ENCODE peak calls at places on chromosomes 7 and 10, in four cellular contexts. F, V, M and J are unnamed samples.

GRCh38 chr10:35217458-35217857 is 90.8 kb downstream of the CREM start:
- DNase-seq in M (no peak), F (no peak), V (no peak), J (no peak)

GRCh38 chr7:16644987-16645592 is 464 bp downstream of the ANKMY2 start:
- DNase-seq in F (no peak), V (no peak), M (no peak), J (peak)

GRCh38 chr7:7821517-7821916 is 103.1 kb upstream of the RPA3 start:
- DNase-seq in V (no peak), F (no peak), M (no peak), J (no peak)

GRCh38 chr7:27130540-27131389 is at the start of gene HOXA4:
- DNase-seq in F (no peak), M (no peak), V (peak), J (peak)

GRCh38 chr7:88020953-88021650 is 87.1 kb downstream of the ADAM22 start:
- DNase-seq in V (no peak), M (no peak), F (peak), J (no peak)

GRCh38 chr7:12571691-12572090 is 1.2 kb downstream of the SCIN start:
- DNase-seq in M (no peak), F (no peak), V (no peak), J (no peak)

GRCh38 chr10:5981529-5981928 is 4.2 kb upstream of the IL15RA start:
- DNase-seq in V (no peak), M (peak), F (no peak), J (no peak)

GRCh38 chr7:46539892-46540483 is 618.9 kb upstream of the IGFBP3 start:
- DNase-seq in M (no peak), F (no peak), V (no peak), J (no peak)

GRCh38 chr10:124739996-124740373 is 4.2 kb downstream of the FAM53B start:
- DNase-seq in M (no peak), V (no peak), F (no peak), J (no peak)

GRCh38 chr7:142338633-142339501 is 81.0 kb upstream of the PRSS58 start:
- DNase-seq in F (peak), V (no peak), M (peak), J (no peak)

GRCh38 chr10:112823007-112823406 is 127.0 kb upstream of the TCF7L2 start:
- DNase-seq in V (no peak), M (no peak), F (no peak), J (no peak)
- TF ChIP-seq ELF1 in V (no peak), M (no peak), F (no peak), J (no peak)

GRCh38 chr7:159083001-159083697 is 61.5 kb downstream of the VIPR2 start:
- DNase-seq in V (no peak), F (no peak), M (no peak), J (no peak)
- TF ChIP-seq ELF1 in V (no peak), F (no peak), M (no peak), J (no peak)

DNA sequence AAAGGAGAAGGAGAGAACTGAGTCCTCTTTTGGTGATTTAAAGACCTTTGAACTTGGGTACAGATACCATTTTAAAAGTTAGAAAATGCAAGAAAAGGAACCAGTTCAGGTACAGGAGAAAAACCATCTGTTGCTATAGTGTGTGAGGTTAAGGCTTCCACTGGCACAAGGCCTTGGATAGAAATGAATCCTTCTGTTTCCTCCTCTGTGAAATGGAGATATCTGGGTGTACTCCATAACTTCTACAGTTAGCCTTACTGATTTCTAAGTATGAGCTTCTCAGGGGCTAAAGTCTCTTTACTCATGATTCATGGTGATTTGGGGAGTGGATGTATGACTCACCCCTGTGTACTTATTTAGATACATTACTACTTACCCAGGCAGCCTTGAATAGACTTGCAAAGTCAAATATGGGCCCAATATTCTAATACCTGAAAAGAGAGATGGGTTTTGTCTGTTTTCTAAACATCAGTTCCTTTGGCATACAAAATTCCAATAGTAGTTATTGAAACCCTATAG is 117.2 kb upstream of the ADO start:
- DNase-seq in V (no peak), F (no peak), M (no peak), J (no peak)
- TF ChIP-seq ELF1 in V (no peak), F (no peak), M (no peak), J (no peak)

GRCh38 chr7:128406986-128407589 is 2.7 kb downstream of the IMPDH1 start:
- DNase-seq in V (no peak), F (no peak), M (peak), J (peak)

GRCh38 chr7:128407751-128408708 is 1.8 kb downstream of the IMPDH1 start:
- DNase-seq in V (no peak), M (peak), F (no peak), J (peak)

GRCh38 chr7:128409435-128410091 is at the start of gene IMPDH1:
- DNase-seq in V (no peak), M (peak), F (no peak), J (peak)

GRCh38 chr7:128410092-128410665 is 397 bp upstream of the IMPDH1 start:
- DNase-seq in M (peak), V (no peak), F (peak), J (peak)

GRCh38 chr7:128408709-128409434 is 910 bp downstream of the IMPDH1 start:
- DNase-seq in V (no peak), M (peak), F (no peak), J (peak)
- TF ChIP-seq ELF1 in V (no peak), M (no peak), F (no peak), J (no peak)

GRCh38 chr7:116952640-116953371 is 495 bp upstream of the ST7 start:
- DNase-seq in V (peak), M (peak), F (peak), J (peak)
- TF ChIP-seq ELF1 in V (no peak), M (no peak), F (no peak), J (no peak)